ENCODE peak calls at places on chromosomes 16 and 17, in four cellular contexts. One of them, this sample, is unnamed.

GRCh38 chr17:9875441-9875840 is 29.6 kb downstream of the RCVRN start:
- DNase-seq in T47D: no peak
- DNase-seq in stimulated activated CD4-positive, alpha-beta T cell treated with anti-CD3 and anti-CD28 coated beads, Interleukin-1b, Interleukin-23, amount 100 ng/mL, for 24 hours: no peak
- DNase-seq in NCI-H1105 treated with DMSO at 0.1 percent for 48 hours: no peak
- DNase-seq in this sample: no peak

GRCh38 chr17:14499976-14500375 is 199.1 kb downstream of the HS3ST3B1 start:
- DNase-seq in T47D: no peak
- DNase-seq in stimulated activated CD4-positive, alpha-beta T cell treated with anti-CD3 and anti-CD28 coated beads, Interleukin-1b, Interleukin-23, amount 100 ng/mL, for 24 hours: no peak
- DNase-seq in NCI-H1105 treated with DMSO at 0.1 percent for 48 hours: no peak
- DNase-seq in this sample: no peak

GRCh38 chr16:27628216-27628945 is 78.4 kb downstream of the KATNIP start:
- DNase-seq in T47D: no peak
- DNase-seq in stimulated activated CD4-positive, alpha-beta T cell treated with anti-CD3 and anti-CD28 coated beads, Interleukin-1b, Interleukin-23, amount 100 ng/mL, for 24 hours: no peak
- DNase-seq in NCI-H1105 treated with DMSO at 0.1 percent for 48 hours: no peak
- DNase-seq in this sample: no peak

GRCh38 chr16:67137605-67138004 is 13.2 kb downstream of the B3GNT9 start:
- DNase-seq in T47D: no peak
- DNase-seq in stimulated activated CD4-positive, alpha-beta T cell treated with anti-CD3 and anti-CD28 coated beads, Interleukin-1b, Interleukin-23, amount 100 ng/mL, for 24 hours: no peak
- DNase-seq in NCI-H1105 treated with DMSO at 0.1 percent for 48 hours: peak; percentile 2
- DNase-seq in this sample: no peak

GRCh38 chr17:301681-302299 is 50.8 kb downstream of the RPH3AL start:
- DNase-seq in T47D: no peak
- DNase-seq in stimulated activated CD4-positive, alpha-beta T cell treated with anti-CD3 and anti-CD28 coated beads, Interleukin-1b, Interleukin-23, amount 100 ng/mL, for 24 hours: no peak
- DNase-seq in NCI-H1105 treated with DMSO at 0.1 percent for 48 hours: no peak
- DNase-seq in this sample: no peak

GRCh38 chr16:85445779-85446222 is 167.3 kb upstream of the GSE1 start:
- DNase-seq in T47D: peak; percentile 64
- DNase-seq in stimulated activated CD4-positive, alpha-beta T cell treated with anti-CD3 and anti-CD28 coated beads, Interleukin-1b, Interleukin-23, amount 100 ng/mL, for 24 hours: no peak
- DNase-seq in NCI-H1105 treated with DMSO at 0.1 percent for 48 hours: no peak
- DNase-seq in this sample: no peak

GRCh38 chr16:28292731-28293588 is 635 bp downstream of the SBK1 start:
- DNase-seq in T47D: peak; percentile 48
- DNase-seq in stimulated activated CD4-positive, alpha-beta T cell treated with anti-CD3 and anti-CD28 coated beads, Interleukin-1b, Interleukin-23, amount 100 ng/mL, for 24 hours: no peak
- DNase-seq in NCI-H1105 treated with DMSO at 0.1 percent for 48 hours: peak; percentile 73
- DNase-seq in this sample: no peak

GRCh38 chr16:79451196-79451816 is 149.2 kb downstream of the MAF start:
- DNase-seq in T47D: no peak
- DNase-seq in stimulated activated CD4-positive, alpha-beta T cell treated with anti-CD3 and anti-CD28 coated beads, Interleukin-1b, Interleukin-23, amount 100 ng/mL, for 24 hours: no peak
- DNase-seq in NCI-H1105 treated with DMSO at 0.1 percent for 48 hours: no peak
- DNase-seq in this sample: no peak

GRCh38 chr17:57986841-57987581 is 1.0 kb downstream of the VEZF1 start:
- DNase-seq in T47D: peak; percentile 71
- DNase-seq in stimulated activated CD4-positive, alpha-beta T cell treated with anti-CD3 and anti-CD28 coated beads, Interleukin-1b, Interleukin-23, amount 100 ng/mL, for 24 hours: no peak
- DNase-seq in NCI-H1105 treated with DMSO at 0.1 percent for 48 hours: no peak
- DNase-seq in this sample: no peak

GRCh38 chr17:17093764-17094163 is 51.5 kb downstream of the MPRIP start:
- DNase-seq in T47D: no peak
- DNase-seq in stimulated activated CD4-positive, alpha-beta T cell treated with anti-CD3 and anti-CD28 coated beads, Interleukin-1b, Interleukin-23, amount 100 ng/mL, for 24 hours: no peak
- DNase-seq in NCI-H1105 treated with DMSO at 0.1 percent for 48 hours: no peak
- DNase-seq in this sample: no peak

GRCh38 chr16:15879255-15879804 is 9.1 kb downstream of the CEP20 start:
- DNase-seq in T47D: peak; percentile 73
- DNase-seq in stimulated activated CD4-positive, alpha-beta T cell treated with anti-CD3 and anti-CD28 coated beads, Interleukin-1b, Interleukin-23, amount 100 ng/mL, for 24 hours: no peak
- DNase-seq in NCI-H1105 treated with DMSO at 0.1 percent for 48 hours: no peak
- DNase-seq in this sample: no peak

This sample was measured in omental fat pad.